ENCODE peak calls at places on chromosomes 13 and 19, in seven cellular contexts. I is body of pancreas; K is CD4-positive, alpha-beta T cell; W is transverse colon; B is heart left ventricle; X is neural progenitor cell; S is cardiac muscle cell. R is an unnamed sample.

GRCh38 chr19:54390942-54391577 is 24.2 kb upstream of the TTYH1 start:
- DNase-seq in I (peak), K (peak), W (peak), B (no peak), X (peak), S (peak), R (no peak)

GRCh38 chr19:1170938-1171754 is 2.9 kb downstream of the SBNO2 start:
- DNase-seq in I (no peak), K (no peak), W (no peak), B (no peak), X (peak), S (no peak), R (no peak)

GRCh38 chr19:10206226-10206873 is 11.6 kb upstream of the DNMT1 start:
- DNase-seq in I (no peak), K (no peak), W (no peak), B (no peak), X (no peak), S (no peak), R (no peak)

GRCh38 chr19:30648321-30648720 is 276.1 kb downstream of the ZNF536 start:
- DNase-seq in I (no peak), K (no peak), W (no peak), B (no peak), X (no peak), S (no peak), R (no peak)

GRCh38 chr19:9673912-9674668 is 810 bp downstream of the ZNF562 start:
- DNase-seq in I (no peak), K (no peak), W (no peak), B (no peak), X (no peak), S (no peak), R (no peak)

GRCh38 chr19:6773323-6773931 is 919 bp downstream of the VAV1 start:
- DNase-seq in I (no peak), K (peak), W (peak), B (peak), X (no peak), S (no peak), R (peak)

GRCh38 chr19:49639401-49640112 is 386 bp downstream of the RRAS start:
- DNase-seq in I (no peak), K (no peak), W (peak), B (no peak), X (peak), S (no peak), R (no peak)

GRCh38 chr19:16363133-16363851 is 38.7 kb downstream of the KLF2 start:
- DNase-seq in I (peak), K (no peak), W (peak), B (no peak), X (no peak), S (no peak), R (no peak)

GRCh38 chr13:49320975-49321374 is 73.2 kb downstream of the CDADC1 start:
- DNase-seq in I (no peak), K (no peak), W (no peak), B (no peak), X (no peak), S (no peak), R (no peak)

GRCh38 chr19:55447421-55448174 is 4.5 kb upstream of the SHISA7 start:
- DNase-seq in I (no peak), K (no peak), W (no peak), B (no peak), X (peak), S (no peak), R (peak)

GRCh38 chr13:95033890-95034289 is 267.4 kb downstream of the ABCC4 start:
- DNase-seq in I (no peak), K (no peak), W (no peak), B (no peak), X (no peak), S (no peak), R (no peak)

GRCh38 chr19:51719251-51719901 is 4.4 kb downstream of the HAS1 start:
- DNase-seq in I (no peak), K (no peak), W (no peak), B (no peak), X (peak), S (peak), R (no peak)

GRCh38 chr19:58055483-58055874 is 3.6 kb upstream of the ZNF135 start:
- DNase-seq in I (no peak), K (no peak), W (no peak), B (no peak), X (no peak), S (no peak), R (no peak)

GRCh38 chr19:3880471-3881271 is at the start of gene ATCAY:
- DNase-seq in I (no peak), K (no peak), W (no peak), B (no peak), X (peak), S (peak), R (no peak)

GRCh38 chr19:42129399-42130253 is 2.6 kb downstream of the POU2F2 start:
- DNase-seq in I (no peak), K (no peak), W (peak), B (no peak), X (no peak), S (no peak), R (peak)
- H3K27ac ChIP-seq in I (no peak), K (no peak), W (peak), B (no peak), X (no peak), S (no peak), R (peak)

DNA sequence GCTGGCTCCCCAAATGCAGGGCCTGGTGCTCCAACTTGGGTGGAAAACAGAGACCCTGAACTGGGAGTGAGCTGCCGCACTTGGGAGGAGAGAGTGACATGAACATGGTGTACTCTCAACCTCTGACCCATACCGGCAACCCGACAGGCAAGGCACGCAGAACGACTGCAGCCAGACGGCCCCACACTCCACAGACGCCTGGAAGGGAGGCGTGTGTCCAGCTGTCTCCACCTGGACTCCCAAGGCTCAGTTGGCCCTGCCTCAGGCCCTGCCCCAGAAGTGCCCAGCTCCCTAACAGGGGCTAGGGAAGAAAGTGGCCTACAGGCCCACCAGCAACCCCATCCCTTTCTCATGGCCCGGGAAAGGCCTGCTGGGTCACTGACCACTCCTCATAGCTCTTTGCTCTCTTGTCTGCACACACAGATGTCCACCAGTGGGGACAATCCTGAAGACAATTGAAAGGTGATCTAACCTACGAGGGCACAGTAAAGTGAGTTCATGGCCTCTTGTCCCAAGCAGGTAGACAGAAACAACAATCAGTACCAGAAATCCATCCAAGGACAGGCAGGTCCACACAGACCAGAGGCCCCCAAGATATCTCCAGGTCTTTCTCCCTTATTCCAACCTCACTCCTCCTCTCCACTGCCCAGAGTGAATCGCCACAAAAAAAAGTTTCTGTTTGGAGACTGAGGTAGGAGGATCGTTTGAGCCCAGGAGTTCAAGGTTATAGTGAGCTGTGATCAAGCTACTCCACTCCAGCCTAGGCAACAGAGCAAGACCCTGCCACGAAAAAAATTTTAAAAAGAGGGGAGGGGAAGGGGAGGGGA is 28.2 kb downstream of the ELL start:
- DNase-seq in I (no peak), K (no peak), W (no peak), B (peak), X (no peak), S (no peak), R (no peak)
- H3K27ac ChIP-seq in I (peak), K (peak), W (peak), B (no peak), X (no peak), S (no peak), R (no peak)

GRCh38 chr13:99282264-99283231 is 24.4 kb upstream of the GPR18 start:
- DNase-seq in I (no peak), K (no peak), W (no peak), B (no peak), X (no peak), S (no peak), R (no peak)
- H3K27ac ChIP-seq in I (no peak), K (peak), W (peak), B (peak), X (no peak), S (no peak), R (peak)

GRCh38 chr13:46552302-46552680 is 679 bp upstream of the LRCH1 start:
- DNase-seq in I (no peak), K (no peak), W (peak), B (no peak), X (no peak), S (no peak), R (no peak)
- H3K27ac ChIP-seq in I (peak), K (peak), W (peak), B (peak), X (no peak), S (no peak), R (peak)

GRCh38 chr13:79389031-79389430 is 17.0 kb downstream of the RBM26 start:
- DNase-seq in I (no peak), K (no peak), W (no peak), B (no peak), X (no peak), S (no peak), R (no peak)
- H3K27ac ChIP-seq in I (no peak), K (no peak), W (no peak), B (no peak), X (no peak), S (no peak), R (no peak)

R was measured in substantia nigra.